ENCODE peak calls at places on chromosomes 16 and 17, in four cellular contexts. One of them, this sample, is unnamed.

GRCh38 chr17:41322264-41322902 is 6.9 kb upstream of the KRTAP17-1 start:
- DNase-seq in esophagus muscularis mucosa: no peak
- DNase-seq in mesendoderm: peak; percentile 46
- DNase-seq in astrocyte: peak; percentile 55
- DNase-seq in this sample: no peak

GRCh38 chr17:41406205-41406604 is 8.8 kb upstream of the KRT31 start:
- DNase-seq in esophagus muscularis mucosa: no peak
- DNase-seq in mesendoderm: peak; percentile 33
- DNase-seq in astrocyte: no peak
- DNase-seq in this sample: no peak

GRCh38 chr16:3085868-3086595 is 13.1 kb downstream of the ZSCAN10 start:
- DNase-seq in esophagus muscularis mucosa: no peak
- DNase-seq in mesendoderm: no peak
- DNase-seq in astrocyte: no peak
- DNase-seq in this sample: no peak

GRCh38 chr17:59369026-59369724 is 37.7 kb downstream of the YPEL2 start:
- DNase-seq in esophagus muscularis mucosa: no peak
- DNase-seq in mesendoderm: no peak
- DNase-seq in astrocyte: peak; percentile 71
- DNase-seq in this sample: no peak

GRCh38 chr17:63178530-63178929 is 212.5 kb downstream of the TANC2 start:
- DNase-seq in esophagus muscularis mucosa: no peak
- DNase-seq in mesendoderm: no peak
- DNase-seq in astrocyte: peak; percentile 61
- DNase-seq in this sample: no peak

GRCh38 chr16:77679901-77680300 is 42.4 kb upstream of the NUDT7 start:
- DNase-seq in esophagus muscularis mucosa: no peak
- DNase-seq in mesendoderm: no peak
- DNase-seq in astrocyte: no peak
- DNase-seq in this sample: no peak

GRCh38 chr16:66603537-66604375 is 748 bp upstream of the CMTM3 start:
- DNase-seq in esophagus muscularis mucosa: no peak
- DNase-seq in mesendoderm: peak; percentile 87
- DNase-seq in astrocyte: peak; percentile 68
- DNase-seq in this sample: peak; percentile 69

GRCh38 chr16:28573738-28574718 is 20.3 kb downstream of the SGF29 start:
- DNase-seq in esophagus muscularis mucosa: no peak
- DNase-seq in mesendoderm: no peak
- DNase-seq in astrocyte: no peak
- DNase-seq in this sample: no peak

GRCh38 chr17:83136156-83136555 is 56.7 kb downstream of the METRNL start:
- DNase-seq in esophagus muscularis mucosa: no peak
- DNase-seq in mesendoderm: no peak
- DNase-seq in astrocyte: no peak
- DNase-seq in this sample: no peak

GRCh38 chr16:77569406-77569805 is 134.6 kb upstream of the ADAMTS18 start:
- DNase-seq in esophagus muscularis mucosa: no peak
- DNase-seq in mesendoderm: no peak
- DNase-seq in astrocyte: no peak
- DNase-seq in this sample: no peak

GRCh38 chr16:53945996-53946395 is 242.0 kb downstream of the FTO start:
- DNase-seq in esophagus muscularis mucosa: no peak
- DNase-seq in mesendoderm: peak; percentile 63
- DNase-seq in astrocyte: peak; percentile 30
- DNase-seq in this sample: peak; percentile 18

GRCh38 chr16:84700518-84701277 is 898 bp downstream of the USP10 start:
- DNase-seq in esophagus muscularis mucosa: no peak
- DNase-seq in mesendoderm: peak; percentile 48
- DNase-seq in astrocyte: no peak
- DNase-seq in this sample: peak; percentile 19

GRCh38 chr17:68322630-68323029 is 31.3 kb downstream of the ARSG start:
- DNase-seq in esophagus muscularis mucosa: no peak
- DNase-seq in mesendoderm: no peak
- DNase-seq in astrocyte: no peak
- DNase-seq in this sample: no peak

GRCh38 chr17:61461967-61462733 is 9.9 kb downstream of the TBX4 start:
- DNase-seq in esophagus muscularis mucosa: no peak
- DNase-seq in mesendoderm: no peak
- DNase-seq in astrocyte: no peak
- DNase-seq in this sample: no peak

GRCh38 chr17:62139141-62139540 is 74.1 kb upstream of the MED13 start:
- DNase-seq in esophagus muscularis mucosa: no peak
- DNase-seq in mesendoderm: no peak
- DNase-seq in astrocyte: no peak
- DNase-seq in this sample: no peak

GRCh38 chr17:82228842-82229685 is at the start of gene SLC16A3:
- DNase-seq in esophagus muscularis mucosa: peak; percentile 89
- DNase-seq in mesendoderm: peak; percentile 55
- DNase-seq in astrocyte: peak; percentile 48
- DNase-seq in this sample: peak; percentile 55

GRCh38 chr16:3594316-3595109 is 16.9 kb downstream of the SLX4 start:
- DNase-seq in esophagus muscularis mucosa: no peak
- DNase-seq in mesendoderm: no peak
- DNase-seq in astrocyte: no peak
- DNase-seq in this sample: no peak

GRCh38 chr17:68627956-68628355 is 26.8 kb upstream of the FAM20A start:
- DNase-seq in esophagus muscularis mucosa: no peak
- DNase-seq in mesendoderm: no peak
- DNase-seq in astrocyte: no peak
- DNase-seq in this sample: no peak

GRCh38 chr17:47895254-47895855 is 681 bp upstream of the SP2 start:
- DNase-seq in esophagus muscularis mucosa: peak; percentile 93
- DNase-seq in mesendoderm: no peak
- DNase-seq in astrocyte: no peak
- DNase-seq in this sample: no peak

GRCh38 chr17:50210249-50211225 is 9.1 kb upstream of the COL1A1 start:
- DNase-seq in esophagus muscularis mucosa: no peak
- DNase-seq in mesendoderm: peak; percentile 96
- DNase-seq in astrocyte: peak; percentile 98
- DNase-seq in this sample: peak; percentile 89

GRCh38 chr17:48471807-48472484 is 41.9 kb upstream of the SKAP1 start:
- DNase-seq in esophagus muscularis mucosa: no peak
- DNase-seq in mesendoderm: no peak
- DNase-seq in astrocyte: no peak
- DNase-seq in this sample: no peak

GRCh38 chr17:70169707-70170597 is 620 bp downstream of the KCNJ2 start:
- DNase-seq in esophagus muscularis mucosa: no peak
- DNase-seq in mesendoderm: peak; percentile 17
- DNase-seq in astrocyte: no peak
- DNase-seq in this sample: no peak

GRCh38 chr16:87924937-87925670 is 11.2 kb downstream of the CA5A start:
- DNase-seq in esophagus muscularis mucosa: no peak
- DNase-seq in mesendoderm: no peak
- DNase-seq in astrocyte: no peak
- DNase-seq in this sample: peak; percentile 62

GRCh38 chr16:87926246-87927194 is 9.8 kb downstream of the CA5A start:
- DNase-seq in esophagus muscularis mucosa: no peak
- DNase-seq in mesendoderm: no peak
- DNase-seq in astrocyte: no peak
- DNase-seq in this sample: no peak

GRCh38 chr16:87922250-87922871 is 14.0 kb downstream of the CA5A start:
- DNase-seq in esophagus muscularis mucosa: no peak
- DNase-seq in mesendoderm: no peak
- DNase-seq in astrocyte: no peak
- DNase-seq in this sample: no peak

GRCh38 chr16:87927195-87927562 is 9.2 kb downstream of the CA5A start:
- DNase-seq in esophagus muscularis mucosa: no peak
- DNase-seq in mesendoderm: peak; percentile 46
- DNase-seq in astrocyte: no peak
- DNase-seq in this sample: no peak

DNA sequence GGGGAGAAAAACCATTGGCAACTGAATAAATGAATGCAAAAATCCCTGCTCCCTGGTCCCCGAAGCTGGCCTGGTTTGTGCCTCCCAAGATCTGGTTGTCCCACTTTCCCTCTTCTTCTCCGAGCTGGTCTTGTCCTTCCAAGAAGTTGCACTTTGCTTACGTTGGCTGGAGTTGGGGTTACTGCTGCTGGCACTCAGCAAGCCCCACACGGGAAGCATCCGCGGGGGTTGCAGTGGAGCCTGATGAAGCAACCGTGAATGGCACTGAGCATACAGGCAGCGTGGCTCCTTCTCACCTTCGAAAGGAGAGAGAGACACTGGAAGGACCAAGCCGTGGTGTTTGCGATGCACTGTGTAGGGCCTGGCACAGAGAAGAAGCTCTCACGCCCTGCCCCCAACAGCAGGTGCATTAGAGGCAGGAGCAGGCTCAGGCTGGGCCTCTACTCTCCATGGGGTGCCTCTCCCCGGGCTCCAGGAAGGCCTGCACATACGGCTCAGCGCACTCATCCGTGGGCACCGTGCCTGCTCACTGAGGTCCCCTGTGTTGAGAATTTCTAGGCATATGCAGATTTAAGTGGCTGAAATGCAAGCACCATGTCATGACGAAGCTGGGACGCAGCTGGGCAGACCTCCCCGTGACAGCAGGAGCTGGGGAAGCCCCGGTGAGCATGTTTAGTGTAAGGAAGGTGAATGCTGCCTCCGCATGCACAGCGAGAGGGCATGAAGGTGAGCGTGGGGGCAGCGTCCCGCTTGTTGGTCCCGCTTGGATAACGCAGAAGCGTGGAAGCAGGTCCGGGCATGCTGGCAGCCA is 12.1 kb downstream of the CA5A start:
- DNase-seq in esophagus muscularis mucosa: no peak
- DNase-seq in mesendoderm: no peak
- DNase-seq in astrocyte: no peak
- DNase-seq in this sample: no peak
- H3K4me3 ChIP-seq in esophagus muscularis mucosa: no peak overlapping the region
- H3K4me3 ChIP-seq in mesendoderm: no peak overlapping the region
- H3K4me3 ChIP-seq in astrocyte: no peak overlapping the region
- H3K4me3 ChIP-seq in this sample: no peak overlapping the region

DNA sequence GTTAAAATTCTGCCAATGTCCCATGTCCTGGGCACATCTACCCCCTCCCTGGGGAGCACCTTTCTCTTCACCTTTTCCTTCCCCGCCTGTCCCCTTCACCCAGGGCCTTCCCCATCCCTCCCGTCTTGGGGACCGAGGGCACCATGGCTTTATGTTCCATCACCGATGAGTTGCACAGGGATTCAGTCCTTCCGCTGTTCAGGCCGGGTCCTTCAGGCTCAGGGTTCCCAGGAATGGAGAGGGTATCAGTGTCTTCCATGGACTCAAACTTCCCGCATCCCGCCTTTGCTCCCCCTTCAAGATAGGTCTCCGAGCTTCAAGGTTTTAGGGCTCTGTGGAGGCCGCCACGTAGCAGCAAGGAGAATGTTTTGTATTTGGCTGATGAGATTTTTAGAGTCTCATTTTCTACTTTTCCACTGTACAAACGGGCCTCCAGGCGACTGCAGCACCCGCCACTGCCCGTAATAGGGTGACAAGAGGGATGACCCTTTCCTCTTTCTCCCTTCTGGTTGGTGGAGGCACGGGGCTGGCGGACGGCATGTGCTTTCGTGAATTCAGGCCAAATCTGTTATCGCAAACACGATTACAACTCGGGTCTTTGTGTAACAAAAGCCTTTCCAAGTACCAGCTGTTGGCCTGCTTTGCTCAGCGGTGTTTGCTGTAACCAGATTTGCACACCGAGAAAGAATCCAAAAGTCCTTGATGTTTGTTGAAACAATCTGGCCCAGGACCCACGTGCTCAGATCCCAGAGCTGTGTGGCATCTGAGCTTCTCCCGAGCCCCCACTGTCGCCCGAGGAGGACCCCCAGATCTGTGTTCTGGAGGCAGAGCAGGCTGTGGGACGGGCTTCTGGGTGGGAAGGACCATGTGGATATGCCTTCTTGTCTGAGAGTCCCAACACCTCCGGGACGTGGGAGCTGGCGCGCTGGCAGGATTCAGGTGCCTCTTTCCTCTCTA is 236.3 kb downstream of the SEC14L1 start:
- DNase-seq in esophagus muscularis mucosa: no peak
- DNase-seq in mesendoderm: no peak
- DNase-seq in astrocyte: peak; percentile 60
- DNase-seq in this sample: peak; percentile 73
- H3K4me1 ChIP-seq in esophagus muscularis mucosa: peaks cover 87% of the 10 kb centered on the region
- H3K4me1 ChIP-seq in mesendoderm: peaks cover 19% of the 10 kb centered on the region
- H3K4me1 ChIP-seq in astrocyte: peaks cover 51% of the 10 kb centered on the region
- H3K4me1 ChIP-seq in this sample: peaks cover 61% of the 10 kb centered on the region

DNA sequence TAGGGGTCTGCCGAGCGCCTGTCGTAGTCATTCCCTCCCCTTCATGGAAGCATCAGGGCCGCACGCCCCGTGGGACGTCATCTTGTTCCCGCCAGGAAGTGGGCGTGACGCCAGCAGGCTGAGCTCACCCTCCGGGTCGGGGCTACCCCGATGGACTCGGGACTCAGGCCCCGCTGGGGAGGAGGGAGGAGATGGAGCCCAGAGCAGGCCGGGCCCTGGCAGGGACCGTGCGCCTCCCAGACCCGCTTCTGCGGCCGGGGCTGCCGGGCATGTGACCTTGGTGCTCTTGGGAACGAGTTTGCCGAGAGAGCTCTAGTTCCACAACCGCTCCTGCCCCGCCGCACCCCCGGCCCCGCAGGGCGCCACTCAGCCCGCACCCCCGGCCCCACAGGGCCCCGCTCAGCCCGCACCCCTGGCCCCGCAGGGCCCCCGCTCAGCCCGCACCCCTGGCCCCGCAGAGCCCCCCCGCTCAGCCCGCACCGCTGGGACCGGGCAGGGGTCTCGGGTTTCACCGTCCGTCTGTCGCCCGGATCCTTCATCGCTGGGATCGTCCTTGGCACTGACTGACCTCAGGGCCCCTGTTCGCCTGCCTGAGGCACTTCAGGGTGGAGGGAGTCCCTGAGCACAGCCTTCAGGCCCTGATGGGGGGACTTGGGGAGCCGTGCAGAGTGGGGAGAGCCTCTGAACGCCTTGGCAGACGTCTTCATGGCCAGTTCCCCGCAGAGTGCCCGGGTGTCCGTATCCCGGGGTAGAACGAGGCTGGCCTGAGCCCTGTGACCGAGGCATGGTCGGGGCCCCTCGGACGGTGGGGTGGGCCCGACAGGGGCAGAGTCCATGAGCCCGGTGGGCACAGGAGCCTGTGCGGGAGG is 5.8 kb downstream of the CACNA1H start:
- DNase-seq in esophagus muscularis mucosa: no peak
- DNase-seq in mesendoderm: no peak
- DNase-seq in astrocyte: no peak
- DNase-seq in this sample: no peak
- H3K27me3 ChIP-seq in esophagus muscularis mucosa: no peaks in the 10 kb centered on the region
- H3K27me3 ChIP-seq in mesendoderm: no peaks in the 10 kb centered on the region
- H3K27me3 ChIP-seq in astrocyte: no peaks in the 10 kb centered on the region
- H3K27me3 ChIP-seq in this sample: peaks cover 1% of the 10 kb centered on the region

DNA sequence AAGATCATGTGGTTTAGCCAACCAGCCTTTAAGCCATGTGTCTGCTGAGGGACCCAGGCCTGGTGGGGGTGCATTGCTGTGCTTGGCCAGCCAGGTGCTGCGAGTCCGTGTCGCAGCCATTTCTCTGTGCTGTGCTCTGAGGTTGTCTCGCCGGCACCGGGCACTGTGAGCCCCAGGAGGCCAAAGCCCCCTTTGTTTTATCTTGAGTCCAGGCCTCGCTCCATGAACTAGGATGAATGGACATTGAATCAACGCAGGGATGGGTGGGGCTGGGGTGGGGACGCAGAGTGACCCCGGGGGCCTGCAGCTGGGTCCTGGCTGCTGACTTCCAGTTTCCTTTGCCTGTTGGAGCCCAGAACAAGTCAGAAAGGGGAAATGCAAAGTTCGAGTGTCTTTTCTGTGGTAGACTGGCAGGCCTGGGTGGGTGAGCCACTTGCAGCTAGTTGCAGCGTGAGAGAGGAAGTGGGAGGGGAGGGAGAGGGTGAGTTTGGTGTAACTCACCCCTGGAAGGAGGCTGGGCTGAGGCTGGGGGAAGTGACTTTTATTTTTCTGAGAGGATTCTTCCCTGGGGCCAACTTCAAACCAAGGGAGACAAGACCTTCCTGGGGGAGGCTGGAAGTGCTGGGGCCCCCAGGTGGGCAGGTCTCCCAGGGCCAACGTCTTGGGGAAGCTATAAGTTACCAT is 324.7 kb downstream of the SEC14L1 start:
- DNase-seq in esophagus muscularis mucosa: no peak
- DNase-seq in mesendoderm: peak; percentile 82
- DNase-seq in astrocyte: peak; percentile 64
- DNase-seq in this sample: no peak
- H3K4me3 ChIP-seq in esophagus muscularis mucosa: no peak overlapping the region
- H3K4me3 ChIP-seq in mesendoderm: no peak overlapping the region
- H3K4me3 ChIP-seq in astrocyte: no peak overlapping the region
- H3K4me3 ChIP-seq in this sample: no peak overlapping the region